ENCODE peak calls at places on chromosomes 12 and 14, in eight cellular contexts. I, M, P, N, R, E, F and D are unnamed samples. For H3K27me3 and H3K4me1, the result is how much of the 10 kb centered on the place peaks cover.

GRCh38 chr14:32473476-32473875 is 144.4 kb downstream of the AKAP6 start:
- DNase-seq in M (no peak), N (no peak), E (peak), P (no peak), R (no peak), I (no peak), F (peak), D (no peak)

GRCh38 chr14:103330536-103330935 is 3.5 kb upstream of the EIF5 start:
- DNase-seq in P (no peak), R (no peak), N (no peak), I (no peak), E (no peak), F (no peak), M (no peak), D (no peak)

GRCh38 chr14:75229923-75230792 is 48.5 kb upstream of the FOS start:
- DNase-seq in N (peak), M (no peak), F (peak), I (no peak), P (no peak), E (peak), R (no peak), D (no peak)

GRCh38 chr12:108947097-108947496 is 67.2 kb downstream of the DAO start:
- DNase-seq in R (no peak), N (no peak), F (no peak), I (no peak), E (no peak), P (no peak), M (no peak), D (no peak)

GRCh38 chr14:68877993-68878575 is 85.2 kb upstream of the ZFP36L1 start:
- DNase-seq in M (no peak), E (no peak), I (peak), R (no peak), F (no peak), P (no peak), N (no peak), D (no peak)

GRCh38 chr14:104240426-104241157 is 102.2 kb downstream of the KIF26A start:
- DNase-seq in N (peak), F (no peak), P (peak), M (peak), R (peak), I (peak), E (peak), D (no peak)

GRCh38 chr12:52054231-52054837 is 3.1 kb downstream of the NR4A1 start:
- DNase-seq in M (no peak), R (no peak), F (no peak), N (no peak), P (no peak), I (no peak), E (no peak), D (no peak)

GRCh38 chr14:68143341-68143807 is 323.8 kb downstream of the RAD51B start:
- DNase-seq in M (no peak), R (no peak), N (no peak), I (peak), F (peak), P (no peak), E (no peak), D (no peak)

GRCh38 chr12:71746983-71747611 is 7.6 kb upstream of the RAB21 start:
- DNase-seq in R (peak), F (peak), E (no peak), I (no peak), P (peak), M (no peak), N (peak), D (peak)

GRCh38 chr12:108629824-108630476 is 3.7 kb downstream of the SELPLG start:
- DNase-seq in I (no peak), E (peak), F (peak), N (no peak), R (no peak), M (peak), P (no peak), D (no peak)

GRCh38 chr14:65506801-65507200 is 94.3 kb downstream of the FUT8 start:
- DNase-seq in N (no peak), E (no peak), M (no peak), I (no peak), F (no peak), R (no peak), P (no peak), D (no peak)

GRCh38 chr14:104781271-104782077 is 14.1 kb downstream of the AKT1 start:
- DNase-seq in F (no peak), R (no peak), M (peak), N (no peak), E (no peak), I (no peak), P (no peak), D (no peak)

GRCh38 chr14:90405101-90405500 is 8.3 kb downstream of the CALM1 start:
- DNase-seq in E (no peak), I (no peak), F (no peak), M (no peak), P (no peak), R (no peak), N (no peak), D (no peak)

GRCh38 chr12:27253347-27253746 is 9.3 kb downstream of the STK38L start:
- DNase-seq in M (no peak), I (no peak), R (no peak), P (no peak), E (no peak), N (no peak), F (no peak), D (no peak)

GRCh38 chr14:68665792-68666195 is 127.1 kb downstream of the ZFP36L1 start:
- DNase-seq in F (no peak), I (no peak), M (no peak), P (no peak), E (no peak), R (peak), N (no peak), D (no peak)

GRCh38 chr12:3920378-3921141 is 47.4 kb upstream of the PARP11 start:
- DNase-seq in F (no peak), M (no peak), I (no peak), R (no peak), P (no peak), N (no peak), E (no peak), D (no peak)

GRCh38 chr12:132827763-132828703 is 636 bp downstream of the GOLGA3 start:
- DNase-seq in E (no peak), R (peak), I (no peak), N (no peak), M (peak), F (peak), P (no peak), D (no peak)

GRCh38 chr12:5204271-5204670 is 160.6 kb downstream of the KCNA5 start:
- DNase-seq in N (peak), M (no peak), R (no peak), E (no peak), I (no peak), P (no peak), F (no peak), D (peak)

GRCh38 chr12:49400304-49400703 is 33.0 kb downstream of the SPATS2 start:
- DNase-seq in R (no peak), P (no peak), E (no peak), M (no peak), N (no peak), I (no peak), F (no peak), D (no peak)

GRCh38 chr12:88153959-88154358 is 11.9 kb downstream of the TMTC3 start:
- DNase-seq in P (no peak), R (peak), I (no peak), N (peak), M (no peak), E (no peak), F (peak), D (no peak)

GRCh38 chr12:1916396-1917171 is 1.9 kb downstream of the CACNA2D4 start:
- DNase-seq in R (peak), F (no peak), M (peak), P (peak), E (no peak), I (peak), N (no peak), D (no peak)

GRCh38 chr12:123621101-123621500 is 12.4 kb downstream of the EIF2B1 start:
- DNase-seq in E (no peak), F (peak), N (no peak), R (no peak), P (no peak), M (no peak), I (no peak), D (no peak)

GRCh38 chr14:55712505-55712904 is 132.5 kb downstream of the KTN1 start:
- DNase-seq in E (no peak), R (no peak), M (peak), N (no peak), P (no peak), F (no peak), I (no peak), D (no peak)

GRCh38 chr12:107025691-107026090 is 38.7 kb upstream of the MTERF2 start:
- DNase-seq in F (peak), E (no peak), M (no peak), R (no peak), N (no peak), P (no peak), I (no peak), D (no peak)

GRCh38 chr14:39303100-39303499 is 69.4 kb downstream of the MIA2 start:
- DNase-seq in I (no peak), P (no peak), E (no peak), R (no peak), F (no peak), M (no peak), N (no peak), D (no peak)

GRCh38 chr12:122423258-122424165 is 1.0 kb upstream of the CLIP1 start:
- DNase-seq in E (no peak), P (peak), N (peak), I (no peak), F (peak), R (peak), M (no peak), D (no peak)

GRCh38 chr14:96102071-96102856 is 63.1 kb downstream of the C14orf132 start:
- DNase-seq in N (no peak), I (peak), P (no peak), R (no peak), E (peak), M (no peak), F (peak), D (no peak)

GRCh38 chr12:40208707-40209106 is 16.1 kb upstream of the LRRK2 start:
- DNase-seq in R (no peak), P (no peak), N (no peak), E (no peak), M (no peak), F (no peak), I (no peak), D (no peak)

GRCh38 chr14:78978896-78979295 is 808.7 kb downstream of the NRXN3 start:
- DNase-seq in R (no peak), F (no peak), I (no peak), M (no peak), P (no peak), N (no peak), E (no peak), D (no peak)

GRCh38 chr12:77102691-77103090 is 37.3 kb upstream of the E2F7 start:
- DNase-seq in M (no peak), P (no peak), I (no peak), N (no peak), F (peak), E (no peak), R (no peak), D (no peak)

GRCh38 chr12:123106640-123107359 is 44.1 kb downstream of the PITPNM2 start:
- DNase-seq in E (no peak), I (no peak), M (no peak), N (no peak), P (no peak), R (no peak), F (no peak), D (no peak)

GRCh38 chr14:36424478-36425102 is 95.4 kb downstream of the NKX2-1 start:
- DNase-seq in M (no peak), R (no peak), E (no peak), P (no peak), I (no peak), N (no peak), F (no peak), D (no peak)

GRCh38 chr14:103021817-103022668 is 35.3 kb downstream of the CDC42BPB start:
- DNase-seq in E (peak), P (no peak), I (no peak), F (peak), M (no peak), N (no peak), R (no peak), D (no peak)

GRCh38 chr12:101570022-101570421 is 24.7 kb upstream of the MYBPC1 start:
- DNase-seq in N (peak), R (no peak), P (no peak), I (no peak), M (no peak), E (no peak), F (peak), D (no peak)

GRCh38 chr12:31749024-31749704 is 20.3 kb upstream of the AMN1 start:
- DNase-seq in N (no peak), P (no peak), F (peak), M (no peak), I (peak), E (peak), R (no peak), D (peak)

GRCh38 chr12:1445807-1446206 is 148.6 kb downstream of the FBXL14 start:
- DNase-seq in I (no peak), R (no peak), E (no peak), M (no peak), F (no peak), N (peak), P (no peak), D (peak)

GRCh38 chr12:124567673-124568373 is 411 bp upstream of the NCOR2 start:
- DNase-seq in P (peak), N (no peak), E (no peak), I (peak), R (peak), F (peak), M (peak), D (no peak)

GRCh38 chr12:45655186-45655585 is 74.3 kb upstream of the ARID2 start:
- DNase-seq in R (peak), P (peak), F (no peak), M (no peak), E (no peak), N (peak), I (no peak), D (no peak)

GRCh38 chr14:63473194-63473788 is 69.9 kb downstream of the PPP2R5E start:
- DNase-seq in F (no peak), I (no peak), E (no peak), N (no peak), R (no peak), M (no peak), P (no peak), D (no peak)

GRCh38 chr14:59161571-59162175 is 26.8 kb upstream of the DAAM1 start:
- DNase-seq in E (no peak), M (no peak), R (peak), P (no peak), I (peak), F (peak), N (peak), D (no peak)

DNA sequence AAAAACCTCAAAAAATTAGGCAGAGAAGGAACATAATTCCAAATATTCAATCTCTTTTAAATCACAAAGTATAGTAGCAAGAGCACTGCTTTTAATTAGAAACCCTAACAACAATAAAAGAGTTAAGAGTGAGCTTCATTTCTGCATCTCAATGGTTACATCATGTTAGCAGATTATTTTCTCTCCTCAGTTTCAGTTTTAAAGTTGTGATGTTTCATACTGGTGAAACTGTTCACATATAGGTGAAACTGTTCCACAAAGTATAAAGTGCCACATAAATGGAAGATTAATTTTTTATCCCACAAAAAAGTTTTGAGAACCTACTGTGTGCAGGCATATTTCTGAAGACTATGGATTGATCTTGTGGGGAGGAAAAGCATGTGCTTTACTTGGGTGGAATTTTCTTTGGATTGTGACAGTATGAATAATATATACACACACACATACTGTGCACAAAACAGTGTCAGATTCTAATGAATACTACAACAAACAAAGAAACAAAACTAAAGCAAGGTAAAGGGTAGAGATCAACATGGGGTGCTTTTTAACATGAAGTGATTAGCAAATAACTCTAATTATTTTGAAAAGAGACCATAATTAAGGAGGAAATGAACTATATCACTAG is 17.1 kb downstream of the LUM start:
- DNase-seq in P (no peak), F (peak), M (no peak), E (no peak), R (no peak), N (no peak), I (no peak), D (no peak)
- H3K4me3 ChIP-seq in P (no peak), F (peak), M (no peak), E (no peak), R (no peak), N (no peak), I (no peak), D (no peak)

DNA sequence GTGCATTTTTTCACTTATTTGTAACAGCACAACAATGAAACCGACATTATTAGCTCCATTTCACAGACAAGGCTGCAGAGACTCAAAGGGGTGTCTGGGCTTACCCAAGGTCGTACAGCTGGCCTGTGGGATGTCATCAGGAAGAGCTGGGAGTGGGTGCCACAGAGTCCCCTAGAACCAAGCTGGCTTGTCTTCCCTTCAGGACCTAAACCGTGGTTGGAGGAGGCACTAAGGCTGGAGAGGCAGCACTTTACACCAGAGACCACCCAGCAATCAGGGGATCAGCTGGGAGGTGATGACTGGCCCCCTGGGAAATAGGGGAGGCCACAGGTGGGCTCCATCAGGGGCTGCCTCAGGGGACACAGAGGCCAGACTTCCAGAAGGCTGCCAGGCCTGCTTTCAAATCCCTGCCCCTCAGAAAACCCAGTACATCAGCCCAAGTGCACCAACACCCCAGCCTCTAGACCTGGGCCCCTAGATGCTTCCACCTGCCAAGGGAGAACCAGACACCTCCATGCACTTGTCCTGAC is 28.3 kb downstream of the DIO3 start:
- DNase-seq in E (no peak), M (no peak), I (no peak), R (no peak), P (no peak), N (no peak), F (no peak), D (no peak)
- H3K27me3 ChIP-seq in E (under half), M (under half), I (under half), R (under half), P (under half), N (under half), F (under half), D (under half)

GRCh38 chr12:56124133-56124532 is 3.9 kb upstream of the ESYT1 start:
- DNase-seq in P (no peak), I (no peak), E (no peak), M (no peak), F (no peak), N (no peak), R (no peak), D (no peak)
- H3K4me1 ChIP-seq in P (under half), I (under half), E (under half), M (under half), F (under half), N (under half), R (under half), D (under half)

GRCh38 chr12:105331805-105332251 is 1.3 kb downstream of the C12orf75 start:
- DNase-seq in R (no peak), I (no peak), P (no peak), F (peak), N (peak), M (no peak), E (no peak), D (no peak)
- H3K4me3 ChIP-seq in R (peak), I (peak), P (peak), F (peak), N (peak), M (no peak), E (peak), D (no peak)

GRCh38 chr14:60647081-60647836 is 2.0 kb downstream of the SIX1 start:
- DNase-seq in E (peak), F (peak), R (no peak), N (peak), P (no peak), M (peak), I (peak), D (no peak)

GRCh38 chr14:60647837-60648168 is 1.5 kb downstream of the SIX1 start:
- DNase-seq in M (peak), F (peak), P (no peak), N (no peak), E (no peak), R (no peak), I (no peak), D (no peak)

GRCh38 chr14:60649815-60650381 is 621 bp upstream of the SIX1 start:
- DNase-seq in N (peak), E (no peak), P (no peak), F (peak), I (peak), R (no peak), M (no peak), D (no peak)

GRCh38 chr14:60648934-60649814 is at the start of gene SIX1:
- DNase-seq in I (peak), E (peak), N (peak), P (peak), R (peak), M (peak), F (peak), D (no peak)

GRCh38 chr14:60648169-60648933 is 926 bp downstream of the SIX1 start:
- DNase-seq in N (peak), I (peak), P (no peak), E (peak), F (peak), R (no peak), M (peak), D (no peak)
- H3K27me3 ChIP-seq in N (half or more), I (under half), P (half or more), E (under half), F (under half), R (half or more), M (half or more), D (half or more)

DNA sequence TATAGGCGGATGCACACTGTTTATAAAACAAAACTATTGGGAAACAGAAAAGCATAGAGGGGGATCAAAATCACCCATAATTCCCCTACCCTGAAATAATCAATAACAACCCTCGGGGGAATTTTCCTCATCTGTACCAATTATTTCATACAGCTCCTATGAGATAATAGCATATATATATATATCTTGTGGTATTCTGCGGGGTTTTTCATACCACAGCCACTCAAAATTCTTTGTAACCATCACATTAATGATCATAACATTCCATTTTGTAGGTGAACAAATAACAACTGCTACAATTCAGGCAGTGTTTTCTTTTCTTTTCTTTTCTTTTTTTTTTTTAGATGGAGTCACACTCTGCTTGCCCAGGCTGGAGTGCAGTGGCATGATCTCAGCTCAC is 35.3 kb downstream of the P2RX7 start:
- DNase-seq in I (no peak), N (no peak), P (no peak), E (no peak), M (no peak), R (no peak), F (no peak), D (no peak)
- H3K4me1 ChIP-seq in I (under half), N (under half), P (under half), E (under half), M (under half), R (under half), F (under half), D (under half)